ENCODE peak calls at places on chromosomes 16 and 17, in eight cellular contexts. V is prostate gland, Y is A549, M is dorsolateral prefrontal cortex, S is heart left ventricle, D is neural progenitor cell, B is vagina, E is spleen. O is an unnamed sample.

GRCh38 chr17:28344011-28344410 is 8.4 kb downstream of the TNFAIP1 start:
- DNase-seq in E (no peak), D (no peak), S (no peak), V (no peak), M (no peak), Y (no peak), B (no peak), O (no peak)

GRCh38 chr17:60747069-60747808 is 69.6 kb downstream of the BCAS3 start:
- DNase-seq in V (no peak), M (no peak), S (no peak), Y (no peak), E (no peak), B (no peak), D (peak; percentile 65), O (no peak)

GRCh38 chr16:52498640-52499039 is 48.3 kb downstream of the TOX3 start:
- DNase-seq in M (no peak), S (no peak), V (no peak), D (peak; percentile 37), Y (no peak), E (no peak), B (no peak), O (no peak)

GRCh38 chr17:73749337-73749807 is 105.1 kb upstream of the SDK2 start:
- DNase-seq in D (no peak), Y (no peak), B (no peak), V (no peak), E (no peak), M (no peak), S (no peak), O (no peak)

GRCh38 chr17:65154770-65155589 is 17.8 kb downstream of the RGS9 start:
- DNase-seq in Y (peak; percentile 38), E (no peak), V (no peak), D (no peak), M (no peak), B (no peak), S (no peak), O (no peak)

GRCh38 chr17:1473841-1474240 is 17.8 kb upstream of the CRK start:
- DNase-seq in B (no peak), D (no peak), S (no peak), Y (no peak), M (peak; percentile 19), E (no peak), V (no peak), O (no peak)

GRCh38 chr16:53946745-53947386 is 242.9 kb downstream of the FTO start:
- DNase-seq in M (no peak), B (no peak), D (no peak), S (no peak), E (no peak), V (no peak), Y (no peak), O (no peak)

GRCh38 chr17:80124351-80124981 is 22.5 kb downstream of the EIF4A3 start:
- DNase-seq in B (no peak), Y (peak; percentile 53), V (peak; percentile 60), M (no peak), S (no peak), E (no peak), D (peak; percentile 78), O (peak; percentile 42)

GRCh38 chr16:3009568-3010390 is 2.9 kb upstream of the CLDN9 start:
- DNase-seq in V (peak; percentile 81), S (no peak), B (no peak), Y (no peak), E (no peak), M (no peak), D (peak; percentile 73), O (peak; percentile 76)

GRCh38 chr17:49901460-49902331 is 53.8 kb upstream of the TAC4 start:
- DNase-seq in E (no peak), S (no peak), B (no peak), V (no peak), M (no peak), D (peak; percentile 50), Y (no peak), O (peak; percentile 70)

GRCh38 chr16:80080287-80080851 is 460.4 kb upstream of the DYNLRB2 start:
- DNase-seq in V (no peak), B (no peak), D (no peak), E (no peak), S (no peak), Y (no peak), M (no peak), O (no peak)

GRCh38 chr17:48374650-48375230 is 55.3 kb downstream of the SKAP1 start:
- DNase-seq in E (no peak), S (no peak), Y (peak; percentile 74), M (no peak), B (no peak), V (no peak), D (peak; percentile 74), O (no peak)

GRCh38 chr17:50935201-50936124 is 69.3 kb upstream of the TOB1 start:
- DNase-seq in E (peak; percentile 84), B (no peak), M (peak; percentile 89), V (no peak), D (no peak), Y (peak; percentile 98), S (peak; percentile 67), O (peak; percentile 72)

GRCh38 chr17:76822184-76822778 is 45.9 kb upstream of the MGAT5B start:
- DNase-seq in E (no peak), M (no peak), S (no peak), Y (no peak), B (no peak), D (no peak), V (no peak), O (no peak)

GRCh38 chr16:74199842-74200124 is 96.8 kb upstream of the PSMD7 start:
- DNase-seq in M (no peak), E (no peak), D (no peak), Y (no peak), V (no peak), S (no peak), B (no peak), O (no peak)

GRCh38 chr16:12160249-12160648 is 183.7 kb downstream of the SNX29 start:
- DNase-seq in D (no peak), S (no peak), V (no peak), E (peak; percentile 7), M (no peak), Y (no peak), B (no peak), O (no peak)

GRCh38 chr16:24088767-24089166 is 167.4 kb upstream of the CACNG3 start:
- DNase-seq in V (no peak), E (no peak), S (no peak), M (no peak), B (no peak), D (no peak), Y (no peak), O (no peak)

GRCh38 chr17:42098747-42099399 is 600 bp upstream of the ZNF385C start:
- DNase-seq in V (no peak), D (peak; percentile 35), B (no peak), M (no peak), E (no peak), S (no peak), Y (no peak), O (no peak)

GRCh38 chr17:65455972-65456343 is 105.5 kb downstream of the AXIN2 start:
- DNase-seq in S (peak; percentile 45), Y (peak; percentile 18), V (peak; percentile 18), B (no peak), E (no peak), D (peak; percentile 67), M (no peak), O (peak; percentile 65)

GRCh38 chr16:35147556-35148504 is 1688.4 kb downstream of the TP53TG3F start:
- DNase-seq in V (no peak), S (no peak), B (no peak), M (no peak), E (peak; percentile 47), Y (no peak), D (no peak), O (no peak)

GRCh38 chr17:1726626-1727257 is 2.2 kb downstream of the WDR81 start:
- DNase-seq in B (no peak), Y (no peak), S (peak; percentile 25), E (peak; percentile 77), M (no peak), D (no peak), V (no peak), O (no peak)

GRCh38 chr16:77170805-77171204 is 20.2 kb upstream of the MON1B start:
- DNase-seq in S (no peak), M (no peak), D (no peak), Y (no peak), B (no peak), E (no peak), V (no peak), O (no peak)

GRCh38 chr16:23079683-23080221 is 69.5 kb downstream of the USP31 start:
- DNase-seq in Y (peak; percentile 82), B (no peak), M (no peak), S (no peak), E (no peak), D (no peak), V (peak; percentile 60), O (no peak)

GRCh38 chr16:17340804-17341203 is 130.0 kb downstream of the XYLT1 start:
- DNase-seq in Y (no peak), S (no peak), B (no peak), M (no peak), D (no peak), E (no peak), V (no peak), O (no peak)

GRCh38 chr16:17343028-17343427 is 127.7 kb downstream of the XYLT1 start:
- DNase-seq in Y (no peak), M (no peak), V (no peak), S (no peak), B (no peak), D (no peak), E (peak; percentile 77), O (no peak)

GRCh38 chr16:17336501-17336900 is 134.3 kb downstream of the XYLT1 start:
- DNase-seq in V (no peak), D (no peak), E (no peak), Y (no peak), S (no peak), B (no peak), M (no peak), O (no peak)

GRCh38 chr16:17342031-17342430 is 128.7 kb downstream of the XYLT1 start:
- DNase-seq in D (no peak), B (no peak), E (no peak), V (no peak), Y (no peak), S (no peak), M (no peak), O (no peak)

GRCh38 chr16:17339764-17340541 is 130.8 kb downstream of the XYLT1 start:
- DNase-seq in B (no peak), Y (no peak), V (no peak), S (no peak), D (no peak), E (no peak), M (no peak), O (no peak)
- H3K27ac ChIP-seq in B (no peak overlapping the region), Y (no peak overlapping the region), V (peak overlapping the region; percentile 33), S (no peak overlapping the region), D (no peak overlapping the region), E (no peak overlapping the region), M (no peak overlapping the region), O (no peak overlapping the region)

GRCh38 chr16:20851601-20852000 is 45.3 kb downstream of the REXO5 start:
- DNase-seq in E (no peak), M (no peak), V (peak; percentile 86), B (no peak), D (no peak), Y (peak; percentile 82), S (peak; percentile 89), O (peak; percentile 88)
- H3K27ac ChIP-seq in E (no peak overlapping the region), M (peak overlapping the region; percentile 36), V (peak overlapping the region; percentile 48), B (peak overlapping the region; percentile 82), D (no peak overlapping the region), Y (peak overlapping the region; percentile 78), S (peak overlapping the region; percentile 53), O (peak overlapping the region; percentile 83)

GRCh38 chr17:45086346-45086745 is 25.2 kb downstream of the NMT1 start:
- DNase-seq in S (no peak), V (no peak), D (no peak), Y (no peak), B (no peak), M (no peak), E (peak; percentile 15), O (no peak)
- H3K27ac ChIP-seq in S (no peak overlapping the region), V (peak overlapping the region; percentile 55), D (no peak overlapping the region), Y (no peak overlapping the region), B (peak overlapping the region; percentile 16), M (no peak overlapping the region), E (no peak overlapping the region), O (peak overlapping the region; percentile 90)

GRCh38 chr16:86426243-86426642 is 84.1 kb upstream of the FOXF1 start:
- DNase-seq in S (no peak), Y (no peak), B (no peak), M (no peak), D (no peak), V (no peak), E (no peak), O (no peak)
- H3K27ac ChIP-seq in S (no peak overlapping the region), Y (no peak overlapping the region), B (peak overlapping the region; percentile 66), M (no peak overlapping the region), D (no peak overlapping the region), V (no peak overlapping the region), E (no peak overlapping the region), O (no peak overlapping the region)